ENCODE peak calls at places on chromosomes 3 and 15, in eight cellular contexts. E is CD4-positive, alpha-beta memory T cell; V is cardiac muscle cell; B is heart right ventricle; G is upper lobe of left lung; Q is coronary artery; C is fibroblast of mammary gland; Y is HepG2. A is an unnamed sample.

GRCh38 chr15:39407116-39407515 is 173.8 kb upstream of the THBS1 start:
- DNase-seq in Q (no peak), B (no peak), C (peak), E (no peak), V (no peak), G (no peak), Y (no peak), A (no peak)

GRCh38 chr3:87793322-87793877 is 265.4 kb downstream of the CGGBP1 start:
- DNase-seq in Q (no peak), B (no peak), C (no peak), Y (no peak), V (no peak), G (no peak), E (peak), A (no peak)

GRCh38 chr15:75167588-75168076 is 34.0 kb upstream of the C15orf39 start:
- DNase-seq in V (no peak), Y (no peak), C (peak), E (no peak), G (no peak), B (no peak), Q (peak), A (no peak)

GRCh38 chr15:74233864-74234597 is 2.1 kb upstream of the CCDC33 start:
- DNase-seq in E (no peak), V (no peak), B (no peak), C (no peak), Q (no peak), G (no peak), Y (no peak), A (no peak)

GRCh38 chr15:61216519-61216918 is 12.6 kb downstream of the RORA start:
- DNase-seq in Y (no peak), C (no peak), V (no peak), B (no peak), Q (no peak), G (no peak), E (no peak), A (no peak)

GRCh38 chr15:25846377-25846776 is 16.8 kb downstream of the ATP10A start:
- DNase-seq in Q (no peak), C (no peak), Y (no peak), E (peak), V (no peak), B (no peak), G (no peak), A (no peak)

GRCh38 chr15:94247789-94248638 is 16.7 kb downstream of the MCTP2 start:
- DNase-seq in C (no peak), V (no peak), Q (no peak), G (no peak), E (no peak), B (no peak), Y (peak), A (no peak)

GRCh38 chr3:50418845-50419244 is 59.5 kb upstream of the TMEM115 start:
- DNase-seq in V (no peak), Y (no peak), E (no peak), Q (no peak), C (peak), G (no peak), B (no peak), A (no peak)

GRCh38 chr3:180829409-180830405 is 82.8 kb upstream of the FXR1 start:
- DNase-seq in E (no peak), Y (no peak), V (no peak), Q (no peak), B (no peak), G (peak), C (no peak), A (no peak)

GRCh38 chr3:157491136-157491535 is 12.1 kb downstream of the VEPH1 start:
- DNase-seq in B (no peak), Q (no peak), V (no peak), C (no peak), E (no peak), Y (no peak), G (no peak), A (no peak)

GRCh38 chr3:112519424-112520001 is 20.2 kb upstream of the BTLA start:
- DNase-seq in Y (peak), V (peak), Q (no peak), E (peak), C (peak), G (no peak), B (no peak), A (no peak)

GRCh38 chr3:14397531-14397930 is 4.9 kb upstream of the SLC6A6 start:
- DNase-seq in E (no peak), G (no peak), B (no peak), V (no peak), C (no peak), Q (no peak), Y (no peak), A (peak)

GRCh38 chr3:63278171-63278999 is at the start of gene SYNPR:
- DNase-seq in B (no peak), V (peak), Y (no peak), Q (no peak), C (no peak), G (peak), E (no peak), A (peak)

GRCh38 chr15:62254137-62254934 is 89.3 kb upstream of the C2CD4B start:
- DNase-seq in G (peak), V (peak), Q (peak), Y (peak), B (peak), E (peak), C (peak), A (no peak)

GRCh38 chr3:45988804-45989203 is 6.8 kb downstream of the FYCO1 start:
- DNase-seq in C (peak), Q (no peak), G (no peak), B (no peak), E (no peak), V (no peak), Y (no peak), A (no peak)

GRCh38 chr15:88745696-88746095 is 57.5 kb upstream of the ACAN start:
- DNase-seq in G (no peak), Y (no peak), Q (no peak), E (no peak), B (no peak), V (no peak), C (peak), A (no peak)

GRCh38 chr15:80367094-80367493 is 37.1 kb upstream of the ARNT2 start:
- DNase-seq in C (peak), B (no peak), G (no peak), E (no peak), V (peak), Q (no peak), Y (peak), A (no peak)

GRCh38 chr15:31083394-31083790 is 18.1 kb downstream of the TRPM1 start:
- DNase-seq in Y (peak), C (no peak), B (no peak), G (peak), Q (no peak), E (no peak), V (no peak), A (no peak)

GRCh38 chr15:61275901-61276300 is 46.8 kb upstream of the RORA start:
- DNase-seq in Q (no peak), E (no peak), Y (no peak), B (no peak), G (no peak), V (no peak), C (no peak), A (no peak)

GRCh38 chr3:17077614-17078013 is 192.9 kb downstream of the PLCL2 start:
- DNase-seq in G (no peak), E (no peak), Q (no peak), C (no peak), V (no peak), Y (no peak), B (peak), A (no peak)

GRCh38 chr3:127803619-127804018 is 18.7 kb downstream of the MGLL start:
- DNase-seq in Q (no peak), V (no peak), Y (no peak), E (no peak), B (no peak), G (no peak), C (peak), A (no peak)

GRCh38 chr3:14976317-14976716 is 28.9 kb downstream of the NR2C2 start:
- DNase-seq in Y (peak), B (no peak), C (no peak), V (no peak), G (no peak), Q (no peak), E (no peak), A (no peak)

GRCh38 chr3:69433016-69433937 is 47.4 kb upstream of the FRMD4B start:
- DNase-seq in E (no peak), V (peak), G (no peak), Q (no peak), Y (no peak), C (no peak), B (no peak), A (no peak)

GRCh38 chr3:13710251-13710650 is 161.3 kb downstream of the FBLN2 start:
- DNase-seq in G (no peak), C (no peak), Y (no peak), Q (peak), E (no peak), V (no peak), B (no peak), A (no peak)

GRCh38 chr3:124569761-124570160 is 160.5 kb upstream of the UMPS start:
- DNase-seq in B (peak), V (no peak), Y (no peak), Q (no peak), C (no peak), E (no peak), G (no peak), A (no peak)

GRCh38 chr3:57161915-57162314 is 3.2 kb downstream of the IL17RD start:
- DNase-seq in E (no peak), V (no peak), B (no peak), Q (no peak), C (no peak), Y (no peak), G (no peak), A (no peak)

GRCh38 chr3:76552653-76553052 is 487.2 kb upstream of the ROBO2 start:
- DNase-seq in V (no peak), Q (no peak), C (no peak), G (no peak), E (no peak), B (no peak), Y (no peak), A (no peak)

GRCh38 chr15:50256188-50257041 is 9.1 kb downstream of the HDC start:
- DNase-seq in E (no peak), Q (no peak), B (no peak), C (peak), G (no peak), Y (no peak), V (no peak), A (no peak)

GRCh38 chr3:149019581-149019980 is 28.2 kb downstream of the GYG1 start:
- DNase-seq in C (peak), Q (no peak), B (no peak), E (no peak), Y (no peak), G (no peak), V (no peak), A (no peak)

GRCh38 chr3:149020839-149021252 is 29.5 kb downstream of the GYG1 start:
- DNase-seq in E (no peak), Q (no peak), C (no peak), Y (no peak), V (no peak), B (no peak), G (no peak), A (no peak)

GRCh38 chr3:149018247-149018646 is 26.9 kb downstream of the GYG1 start:
- DNase-seq in Q (no peak), Y (peak), C (peak), G (no peak), E (no peak), B (no peak), V (no peak), A (no peak)

GRCh38 chr3:149021830-149022229 is 30.5 kb downstream of the GYG1 start:
- DNase-seq in G (no peak), Y (no peak), B (no peak), V (no peak), Q (no peak), C (no peak), E (no peak), A (no peak)

DNA sequence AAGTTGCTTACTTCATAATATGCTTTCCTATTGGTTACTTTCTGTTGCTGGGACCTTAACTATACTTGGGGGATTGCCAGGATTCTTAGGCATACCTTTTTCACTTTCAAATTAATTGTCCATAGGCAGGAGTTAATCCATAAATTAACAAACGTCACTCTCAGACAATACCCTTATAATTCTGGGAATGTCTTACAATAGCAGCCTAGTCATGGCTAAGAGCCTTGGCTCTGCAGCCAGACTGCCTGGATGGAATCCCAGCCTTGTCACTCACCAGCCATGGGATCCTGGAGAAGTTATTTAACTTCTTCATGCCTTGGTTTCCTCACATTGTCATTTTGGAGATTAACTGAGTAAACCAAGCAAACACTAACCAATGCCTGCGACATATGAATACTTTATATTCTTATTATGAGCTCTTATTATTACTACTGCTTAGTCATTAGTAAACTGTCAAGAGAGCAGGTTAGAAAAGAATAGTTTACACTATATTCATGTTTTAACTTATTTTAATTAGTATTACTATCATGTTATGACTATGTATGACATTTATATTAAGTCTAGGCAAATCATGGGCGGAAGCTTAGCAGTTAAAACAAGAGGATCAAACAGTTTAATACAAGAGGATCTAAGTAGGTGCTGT is 29.0 kb downstream of the GYG1 start:
- DNase-seq in Y (no peak), Q (no peak), V (no peak), E (no peak), G (no peak), C (no peak), B (peak), A (no peak)
- H3K4me3 ChIP-seq in Y (no peak), Q (no peak), V (no peak), E (no peak), G (no peak), C (no peak), B (no peak), A (no peak)

DNA sequence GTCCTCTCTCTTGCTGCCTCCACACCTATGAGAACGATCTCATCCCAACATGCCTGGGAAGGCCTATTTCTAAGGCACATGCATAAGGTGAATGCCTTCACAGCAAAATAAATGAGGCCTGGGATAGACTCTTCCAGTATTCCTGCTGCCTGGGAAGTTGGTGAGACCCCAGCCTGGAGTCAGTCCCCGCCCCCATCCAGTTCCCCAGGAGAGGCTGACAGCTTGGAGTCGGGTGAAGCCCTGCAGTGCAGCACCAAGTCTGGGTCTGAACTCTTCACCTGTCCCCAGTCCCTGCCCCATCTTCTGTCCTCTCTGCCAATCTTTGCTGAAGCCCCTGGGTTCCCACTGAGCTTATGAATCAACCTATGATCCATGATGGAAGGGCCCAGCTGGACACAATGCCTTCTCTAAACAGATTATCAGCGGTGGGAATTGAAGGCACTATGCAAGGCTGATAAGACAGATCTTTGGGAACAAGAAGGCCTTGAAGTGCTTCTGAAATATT is 10.3 kb upstream of the APBA2 start:
- DNase-seq in C (no peak), E (no peak), G (no peak), B (no peak), V (no peak), Y (no peak), Q (no peak), A (no peak)
- H3K4me3 ChIP-seq in C (no peak), E (no peak), G (no peak), B (no peak), V (no peak), Y (no peak), Q (no peak), A (no peak)

GRCh38 chr3:12643724-12644123 is 20.2 kb downstream of the RAF1 start:
- DNase-seq in B (no peak), G (no peak), C (no peak), Q (no peak), E (no peak), Y (no peak), V (no peak), A (no peak)

GRCh38 chr3:12633108-12633507 is 30.8 kb downstream of the RAF1 start:
- DNase-seq in Y (no peak), Q (no peak), B (no peak), C (no peak), V (no peak), G (no peak), E (no peak), A (no peak)

GRCh38 chr3:12643010-12643380 is 20.9 kb downstream of the RAF1 start:
- DNase-seq in C (no peak), Y (no peak), V (no peak), G (no peak), E (no peak), Q (no peak), B (no peak), A (no peak)

GRCh38 chr3:12632523-12632922 is 31.4 kb downstream of the RAF1 start:
- DNase-seq in Q (no peak), Y (no peak), G (no peak), E (no peak), V (no peak), C (no peak), B (no peak), A (no peak)

GRCh38 chr3:12638105-12638504 is 25.8 kb downstream of the RAF1 start:
- DNase-seq in B (no peak), Q (no peak), G (no peak), Y (no peak), C (peak), V (no peak), E (no peak), A (no peak)
- H3K4me3 ChIP-seq in B (no peak), Q (no peak), G (no peak), Y (no peak), C (no peak), V (no peak), E (no peak), A (no peak)

GRCh38 chr15:76187151-76187550 is 124.1 kb downstream of the ETFA start:
- DNase-seq in B (no peak), Q (no peak), G (no peak), E (no peak), Y (no peak), C (no peak), V (no peak), A (no peak)
- H3K4me3 ChIP-seq in B (no peak), Q (no peak), G (no peak), E (no peak), Y (no peak), C (no peak), V (no peak), A (no peak)

DNA sequence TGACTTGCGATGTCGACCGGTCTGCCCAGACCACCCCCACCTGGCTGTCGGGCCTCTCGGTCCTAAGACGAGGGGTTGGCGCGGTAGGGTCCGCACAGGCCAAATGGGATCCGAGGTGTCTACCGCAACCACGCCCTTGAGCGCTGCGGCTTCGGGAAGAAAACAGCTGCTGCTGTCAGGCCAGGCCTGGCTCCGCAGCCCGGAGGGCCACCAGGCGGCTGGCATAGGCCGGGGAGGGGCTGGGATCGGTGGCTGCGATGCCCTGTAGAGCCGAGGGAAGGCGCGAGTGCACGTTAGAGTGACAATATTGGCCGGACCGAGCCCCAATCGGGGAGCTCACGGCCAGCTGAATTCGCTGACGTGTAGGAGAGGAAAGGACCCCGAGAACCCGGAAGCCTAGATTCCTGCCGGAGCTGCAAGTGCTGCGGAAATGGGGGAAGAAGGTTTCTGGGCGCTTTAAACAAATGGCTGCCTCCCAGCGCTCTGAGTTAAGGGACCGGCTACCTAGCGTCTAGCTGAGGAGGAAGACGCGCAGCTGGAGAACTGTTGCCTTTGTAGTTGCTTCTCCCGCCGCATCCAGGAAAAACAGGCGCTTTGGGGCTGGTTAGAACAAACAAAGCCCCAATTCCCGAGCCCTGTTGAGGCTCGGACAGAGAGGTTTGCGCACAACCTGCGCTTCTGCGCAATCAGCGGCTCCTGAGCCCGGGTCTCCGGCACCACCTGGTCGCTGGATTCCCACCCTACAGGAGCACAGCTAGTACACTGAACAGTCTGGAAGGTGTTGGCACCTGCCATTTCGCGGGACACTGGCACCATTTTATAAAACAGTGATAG is 14.0 kb downstream of the ZIC4 start:
- DNase-seq in Y (no peak), Q (peak), V (peak), E (no peak), G (peak), C (peak), B (no peak), A (peak)
- H3K4me3 ChIP-seq in Y (no peak), Q (peak), V (peak), E (no peak), G (no peak), C (peak), B (peak), A (peak)

GRCh38 chr3:105368575-105369500 is 2.1 kb downstream of the ALCAM start:
- DNase-seq in C (peak), V (peak), Y (peak), E (peak), G (peak), B (peak), Q (peak), A (peak)
- H3K4me3 ChIP-seq in C (peak), V (peak), Y (peak), E (peak), G (peak), B (peak), Q (peak), A (peak)

DNA sequence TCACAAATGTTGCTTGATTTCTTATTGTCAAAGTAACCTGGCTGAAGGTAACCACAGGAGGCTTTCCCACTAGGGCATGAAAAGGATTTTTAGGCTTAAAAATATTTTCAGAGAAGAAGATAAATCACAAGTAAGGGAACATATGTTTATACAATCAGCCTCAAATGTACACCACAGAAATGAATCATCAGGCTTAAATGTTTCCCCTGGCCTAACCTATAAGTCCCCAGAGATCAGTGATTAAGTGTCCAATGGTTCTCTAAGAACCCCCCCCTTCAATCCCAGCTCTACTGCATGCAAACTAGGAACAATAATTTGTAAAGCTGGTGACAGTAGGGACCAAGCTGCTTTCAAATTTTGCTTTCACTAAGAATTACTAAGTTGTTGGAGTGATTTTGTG is 431.6 kb upstream of the LMCD1 start:
- DNase-seq in C (peak), E (no peak), V (no peak), G (no peak), Y (no peak), Q (no peak), B (no peak), A (no peak)
- H3K4me3 ChIP-seq in C (no peak), E (no peak), V (no peak), G (no peak), Y (no peak), Q (no peak), B (no peak), A (no peak)

GRCh38 chr3:183907176-183907575 is 22.5 kb upstream of the PARL start:
- DNase-seq in V (no peak), E (no peak), B (no peak), Q (no peak), Y (no peak), G (no peak), C (no peak), A (no peak)
- H3K4me3 ChIP-seq in V (no peak), E (no peak), B (no peak), Q (no peak), Y (no peak), G (no peak), C (no peak), A (no peak)

GRCh38 chr3:123464211-123464610 is 15.3 kb upstream of the ADCY5 start:
- DNase-seq in E (no peak), C (no peak), G (no peak), V (no peak), Q (no peak), B (no peak), Y (no peak), A (no peak)
- H3K4me3 ChIP-seq in E (no peak), C (no peak), G (no peak), V (no peak), Q (no peak), B (no peak), Y (no peak), A (no peak)

GRCh38 chr3:194489736-194490612 is 3.2 kb upstream of the ATP13A3 start:
- DNase-seq in Q (no peak), Y (no peak), C (peak), V (no peak), G (no peak), B (no peak), E (no peak), A (no peak)
- H3K4me3 ChIP-seq in Q (no peak), Y (no peak), C (no peak), V (no peak), G (no peak), B (no peak), E (no peak), A (no peak)